ENCODE peak calls at places on chromosomes 11 and 22, in seven cellular contexts. D is SK-N-SH, L is HCT116, W is K562, Q is GM12878, M is HepG2, F is H1. R is an unnamed sample.
A peak's percentile ranks its signal among the peaks of the same experiment; 100 is the strongest.

GRCh38 chr22:50001388-50002231 is 11.0 kb downstream of the IL17REL start:
- DNase-seq in D (no peak), L (no peak), W (no peak), Q (no peak), M (no peak), F (no peak), R (no peak)

GRCh38 chr11:66739983-66740382 is 11.0 kb upstream of the SPTBN2 start:
- DNase-seq in D (no peak), L (no peak), W (no peak), Q (no peak), M (no peak), F (no peak), R (no peak)

GRCh38 chr11:109597336-109597735 is 175.3 kb downstream of the C11orf87 start:
- DNase-seq in D (no peak), L (no peak), W (no peak), Q (no peak), M (no peak), F (no peak), R (no peak)

GRCh38 chr11:106091480-106092123 is 14.1 kb downstream of the AASDHPPT start:
- DNase-seq in D (no peak), L (no peak), W (no peak), Q (peak; percentile 56), M (no peak), F (no peak), R (no peak)

GRCh38 chr11:63769719-63770443 is 1.3 kb upstream of the ZFTA start:
- DNase-seq in D (no peak), L (no peak), W (no peak), Q (no peak), M (no peak), F (no peak), R (no peak)

GRCh38 chr11:132586801-132587200 is 945.5 kb downstream of the OPCML start:
- DNase-seq in D (no peak), L (no peak), W (no peak), Q (no peak), M (no peak), F (no peak), R (no peak)

GRCh38 chr22:19832476-19833108 is 22.1 kb downstream of the GNB1L start:
- DNase-seq in D (no peak), L (no peak), W (no peak), Q (no peak), M (no peak), F (no peak), R (no peak)

GRCh38 chr22:20156611-20157415 is 6.0 kb upstream of the CCDC188 start:
- DNase-seq in D (peak; percentile 90), L (peak; percentile 52), W (peak; percentile 100), Q (peak; percentile 17), M (peak; percentile 42), F (peak; percentile 79), R (peak; percentile 64)

GRCh38 chr11:102669664-102670063 is 35.9 kb downstream of the MMP27 start:
- DNase-seq in D (no peak), L (no peak), W (no peak), Q (no peak), M (no peak), F (no peak), R (no peak)

GRCh38 chr11:78982377-78982925 is 407.8 kb upstream of the NARS2 start:
- DNase-seq in D (peak; percentile 72), L (no peak), W (no peak), Q (no peak), M (no peak), F (no peak), R (no peak)

GRCh38 chr11:67373916-67374570 is 645 bp upstream of the CLCF1 start:
- DNase-seq in D (peak; percentile 69), L (peak; percentile 93), W (peak; percentile 68), Q (no peak), M (peak; percentile 82), F (peak; percentile 79), R (peak; percentile 80)

GRCh38 chr11:72741429-72741833 is 10.8 kb downstream of the ARAP1 start:
- DNase-seq in D (peak; percentile 53), L (no peak), W (peak; percentile 63), Q (no peak), M (peak; percentile 56), F (no peak), R (no peak)

GRCh38 chr11:44443836-44444769 is 121.4 kb upstream of the CD82 start:
- DNase-seq in D (no peak), L (no peak), W (no peak), Q (no peak), M (no peak), F (no peak), R (no peak)

GRCh38 chr22:28711820-28712777 is 29.5 kb downstream of the CHEK2 start:
- DNase-seq in D (no peak), L (no peak), W (peak; percentile 11), Q (no peak), M (peak; percentile 97), F (no peak), R (no peak)

GRCh38 chr22:48663297-48663696 is 1164.4 kb downstream of the BRD1 start:
- DNase-seq in D (no peak), L (peak; percentile 7), W (peak; percentile 55), Q (no peak), M (peak; percentile 44), F (no peak), R (no peak)

GRCh38 chr11:75161506-75161905 is 10.6 kb downstream of the SLCO2B1 start:
- DNase-seq in D (no peak), L (no peak), W (no peak), Q (no peak), M (no peak), F (no peak), R (no peak)

GRCh38 chr11:79485694-79486093 is 44.9 kb upstream of the TENM4 start:
- DNase-seq in D (no peak), L (no peak), W (no peak), Q (no peak), M (no peak), F (peak; percentile 33), R (no peak)

GRCh38 chr11:72081856-72082255 is 1.2 kb downstream of the LRRC51 start:
- DNase-seq in D (no peak), L (no peak), W (no peak), Q (no peak), M (no peak), F (no peak), R (no peak)

GRCh38 chr11:100830295-100830694 is 143.2 kb downstream of the ARHGAP42 start:
- DNase-seq in D (no peak), L (no peak), W (no peak), Q (no peak), M (no peak), F (no peak), R (no peak)

GRCh38 chr11:3836903-3837302 is 3.9 kb downstream of the RHOG start:
- DNase-seq in D (no peak), L (no peak), W (no peak), Q (no peak), M (no peak), F (no peak), R (no peak)

GRCh38 chr11:102824541-102824940 is 18.9 kb downstream of the MMP3 start:
- DNase-seq in D (no peak), L (no peak), W (no peak), Q (no peak), M (no peak), F (no peak), R (no peak)

GRCh38 chr11:77505956-77506355 is 32.1 kb upstream of the PAK1 start:
- DNase-seq in D (peak; percentile 37), L (no peak), W (no peak), Q (no peak), M (no peak), F (no peak), R (no peak)

GRCh38 chr11:75022289-75022688 is 33.6 kb downstream of the NEU3 start:
- DNase-seq in D (no peak), L (no peak), W (no peak), Q (no peak), M (no peak), F (no peak), R (no peak)

GRCh38 chr11:121534131-121535093 is 81.6 kb upstream of the SORL1-AS1 start:
- DNase-seq in D (no peak), L (no peak), W (no peak), Q (no peak), M (no peak), F (no peak), R (no peak)

GRCh38 chr11:125594958-125595357 is 2.3 kb downstream of the STT3A start:
- DNase-seq in D (no peak), L (no peak), W (no peak), Q (no peak), M (no peak), F (no peak), R (no peak)

GRCh38 chr11:81211050-81211449 is 1522.6 kb downstream of the FAM181B start:
- DNase-seq in D (no peak), L (no peak), W (no peak), Q (no peak), M (no peak), F (no peak), R (no peak)

GRCh38 chr11:15969701-15970329 is 386.5 kb downstream of the SOX6 start:
- DNase-seq in D (no peak), L (no peak), W (no peak), Q (peak; percentile 35), M (no peak), F (no peak), R (no peak)

GRCh38 chr11:130088909-130089668 is 19.4 kb downstream of the APLP2 start:
- DNase-seq in D (no peak), L (no peak), W (no peak), Q (no peak), M (no peak), F (no peak), R (no peak)
- TF ChIP-seq SIN3A in D (no peak), L (no peak), W (no peak), Q (no peak), M (no peak), F (no peak), R (no peak)

DNA sequence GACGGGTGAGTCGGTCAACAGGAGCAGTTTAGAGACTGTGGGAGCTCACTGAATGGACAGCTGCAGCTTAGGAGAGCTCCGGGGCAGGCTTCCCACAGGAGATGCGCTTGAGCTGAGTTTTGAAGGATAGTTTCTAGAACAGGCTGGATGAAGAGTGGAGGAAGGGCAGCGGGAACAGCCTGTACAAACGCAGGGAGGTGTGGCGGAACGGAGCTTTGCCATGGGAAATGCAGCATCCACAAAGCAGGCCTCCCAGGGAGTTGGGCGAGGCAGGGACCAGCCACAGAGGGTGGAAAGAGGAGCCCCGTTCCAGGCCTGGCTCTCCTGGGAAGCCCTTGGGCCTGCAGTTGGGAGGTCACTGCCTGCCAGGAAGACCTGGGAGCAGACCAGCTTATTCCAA is 26.8 kb upstream of the TEF start:
- DNase-seq in D (no peak), L (no peak), W (no peak), Q (no peak), M (no peak), F (no peak), R (no peak)
- H3K36me3 ChIP-seq in D (peaks cover 12% of the 10 kb centered on the region), L (peaks cover 20% of the 10 kb centered on the region), W (peaks cover 75% of the 10 kb centered on the region), Q (peaks cover 33% of the 10 kb centered on the region), M (peaks cover 34% of the 10 kb centered on the region), F (peaks cover 6% of the 10 kb centered on the region), R (no peaks in the 10 kb centered on the region)

DNA sequence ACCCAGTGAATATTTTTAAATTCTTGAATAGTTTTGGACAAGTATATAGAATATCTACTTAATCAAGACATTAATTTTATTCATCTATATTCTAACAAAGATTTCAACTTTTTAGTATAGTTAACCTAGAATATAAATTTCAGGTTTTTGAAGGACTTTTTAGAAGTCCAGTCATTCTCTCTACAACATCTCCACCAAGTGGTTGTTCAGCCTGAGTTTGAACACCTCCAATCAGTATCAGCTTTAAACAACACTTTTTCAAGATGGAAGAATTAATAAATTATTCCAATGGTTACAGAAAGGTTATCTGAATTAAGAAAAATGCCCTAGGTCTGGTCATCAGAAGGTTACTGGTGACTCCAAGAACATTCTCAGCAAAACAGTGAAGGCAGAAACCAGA is 31.8 kb downstream of the EIF3M start:
- DNase-seq in D (no peak), L (no peak), W (no peak), Q (no peak), M (peak; percentile 7), F (no peak), R (no peak)
- TF ChIP-seq CTCF in D (peak; percentile 36), L (peak; percentile 43), W (peak; percentile 3), Q (peak; percentile 45), M (peak; percentile 25), F (peak; percentile 3), R (peak; percentile 38)

GRCh38 chr11:12684821-12685220 is 10.6 kb downstream of the TEAD1 start:
- DNase-seq in D (no peak), L (no peak), W (peak; percentile 44), Q (no peak), M (no peak), F (no peak), R (no peak)
- TF ChIP-seq SIN3A in D (no peak), L (no peak), W (no peak), Q (no peak), M (no peak), F (no peak), R (no peak)

R was measured in Panc1.